ENCODE peak calls at places on chromosomes 5 and 9, in seven cellular contexts. One of them, this sample, is unnamed.
A peak's percentile ranks its signal among the peaks of the same experiment; 100 is the strongest.

GRCh38 chr5:143606043-143606752 is 202.7 kb upstream of the NR3C1 start:
- DNase-seq in GM23248: peak; percentile 64
- DNase-seq in GM20000: peak; percentile 51
- DNase-seq in central memory CD8-positive, alpha-beta T cell: no peak
- DNase-seq in NCI-H2081: no peak
- DNase-seq in CD4-positive, alpha-beta T cell: no peak
- DNase-seq in SIG-M5: peak; percentile 68
- DNase-seq in this sample: no peak

GRCh38 chr5:96699186-96699820 is 37.1 kb downstream of the CAST start:
- DNase-seq in GM20000: no peak
- DNase-seq in NCI-H2081: no peak
- DNase-seq in CD4-positive, alpha-beta T cell: no peak
- DNase-seq in GM23248: peak; percentile 40
- DNase-seq in central memory CD8-positive, alpha-beta T cell: no peak
- DNase-seq in SIG-M5: no peak
- DNase-seq in this sample: no peak

GRCh38 chr9:100011062-100011681 is 87.6 kb downstream of the ERP44 start:
- DNase-seq in CD4-positive, alpha-beta T cell: peak; percentile 5
- DNase-seq in GM20000: peak; percentile 48
- DNase-seq in central memory CD8-positive, alpha-beta T cell: no peak
- DNase-seq in GM23248: peak; percentile 60
- DNase-seq in SIG-M5: peak; percentile 23
- DNase-seq in NCI-H2081: peak; percentile 49
- DNase-seq in this sample: no peak

GRCh38 chr5:103886826-103887225 is 324.2 kb upstream of the NUDT12 start:
- DNase-seq in GM20000: no peak
- DNase-seq in NCI-H2081: no peak
- DNase-seq in central memory CD8-positive, alpha-beta T cell: no peak
- DNase-seq in SIG-M5: no peak
- DNase-seq in GM23248: no peak
- DNase-seq in CD4-positive, alpha-beta T cell: no peak
- DNase-seq in this sample: no peak

GRCh38 chr5:163379298-163380155 is 57.9 kb upstream of the CCNG1 start:
- DNase-seq in GM20000: no peak
- DNase-seq in SIG-M5: peak; percentile 24
- DNase-seq in GM23248: peak; percentile 86
- DNase-seq in NCI-H2081: no peak
- DNase-seq in central memory CD8-positive, alpha-beta T cell: no peak
- DNase-seq in CD4-positive, alpha-beta T cell: no peak
- DNase-seq in this sample: no peak

GRCh38 chr9:112112941-112113399 is 62.1 kb downstream of the SUSD1 start:
- DNase-seq in SIG-M5: no peak
- DNase-seq in NCI-H2081: peak; percentile 20
- DNase-seq in GM20000: peak; percentile 26
- DNase-seq in CD4-positive, alpha-beta T cell: peak; percentile 5
- DNase-seq in central memory CD8-positive, alpha-beta T cell: no peak
- DNase-seq in GM23248: peak; percentile 78
- DNase-seq in this sample: no peak

GRCh38 chr5:37539459-37539858 is 160.3 kb downstream of the WDR70 start:
- DNase-seq in GM20000: no peak
- DNase-seq in SIG-M5: no peak
- DNase-seq in NCI-H2081: no peak
- DNase-seq in central memory CD8-positive, alpha-beta T cell: no peak
- DNase-seq in GM23248: no peak
- DNase-seq in CD4-positive, alpha-beta T cell: no peak
- DNase-seq in this sample: no peak

GRCh38 chr9:135604437-135605237 is 34.7 kb downstream of the GLT6D1 start:
- DNase-seq in GM20000: no peak
- DNase-seq in CD4-positive, alpha-beta T cell: no peak
- DNase-seq in SIG-M5: no peak
- DNase-seq in central memory CD8-positive, alpha-beta T cell: peak; percentile 11
- DNase-seq in NCI-H2081: no peak
- DNase-seq in GM23248: no peak
- DNase-seq in this sample: no peak

GRCh38 chr5:147887026-147887627 is 8.6 kb downstream of the SCGB3A2 start:
- DNase-seq in NCI-H2081: peak; percentile 25
- DNase-seq in GM23248: peak; percentile 52
- DNase-seq in SIG-M5: peak; percentile 12
- DNase-seq in central memory CD8-positive, alpha-beta T cell: no peak
- DNase-seq in CD4-positive, alpha-beta T cell: no peak
- DNase-seq in GM20000: no peak
- DNase-seq in this sample: no peak

GRCh38 chr5:100950975-100951374 is 47.9 kb upstream of the ST8SIA4 start:
- DNase-seq in NCI-H2081: no peak
- DNase-seq in GM23248: no peak
- DNase-seq in SIG-M5: no peak
- DNase-seq in CD4-positive, alpha-beta T cell: no peak
- DNase-seq in central memory CD8-positive, alpha-beta T cell: no peak
- DNase-seq in GM20000: no peak
- DNase-seq in this sample: no peak

GRCh38 chr9:69963728-69964127 is 79.9 kb upstream of the MAMDC2 start:
- DNase-seq in NCI-H2081: no peak
- DNase-seq in CD4-positive, alpha-beta T cell: no peak
- DNase-seq in GM20000: no peak
- DNase-seq in GM23248: peak; percentile 42
- DNase-seq in SIG-M5: no peak
- DNase-seq in central memory CD8-positive, alpha-beta T cell: no peak
- DNase-seq in this sample: no peak

GRCh38 chr9:110728058-110728457 is 59.5 kb downstream of the MUSK start:
- DNase-seq in SIG-M5: no peak
- DNase-seq in CD4-positive, alpha-beta T cell: no peak
- DNase-seq in NCI-H2081: no peak
- DNase-seq in central memory CD8-positive, alpha-beta T cell: no peak
- DNase-seq in GM23248: no peak
- DNase-seq in GM20000: no peak
- DNase-seq in this sample: no peak

GRCh38 chr5:101153526-101153925 is 250.4 kb upstream of the ST8SIA4 start:
- DNase-seq in central memory CD8-positive, alpha-beta T cell: no peak
- DNase-seq in GM20000: no peak
- DNase-seq in GM23248: no peak
- DNase-seq in SIG-M5: no peak
- DNase-seq in CD4-positive, alpha-beta T cell: no peak
- DNase-seq in NCI-H2081: no peak
- DNase-seq in this sample: no peak

GRCh38 chr9:128101231-128101641 is 26.3 kb downstream of the PTGES2 start:
- DNase-seq in GM20000: no peak
- DNase-seq in SIG-M5: no peak
- DNase-seq in central memory CD8-positive, alpha-beta T cell: no peak
- DNase-seq in NCI-H2081: no peak
- DNase-seq in GM23248: no peak
- DNase-seq in CD4-positive, alpha-beta T cell: no peak
- DNase-seq in this sample: no peak

GRCh38 chr9:93223241-93224180 is 39.6 kb downstream of the WNK2 start:
- DNase-seq in GM23248: peak; percentile 82
- DNase-seq in NCI-H2081: peak; percentile 41
- DNase-seq in GM20000: no peak
- DNase-seq in SIG-M5: no peak
- DNase-seq in central memory CD8-positive, alpha-beta T cell: no peak
- DNase-seq in CD4-positive, alpha-beta T cell: no peak
- DNase-seq in this sample: no peak

GRCh38 chr5:52856564-52856963 is 68.8 kb downstream of the ITGA1 start:
- DNase-seq in GM20000: no peak
- DNase-seq in SIG-M5: no peak
- DNase-seq in NCI-H2081: no peak
- DNase-seq in GM23248: peak; percentile 56
- DNase-seq in central memory CD8-positive, alpha-beta T cell: no peak
- DNase-seq in CD4-positive, alpha-beta T cell: no peak
- DNase-seq in this sample: no peak

GRCh38 chr5:107968998-107969397 is 298.3 kb upstream of the EFNA5 start:
- DNase-seq in NCI-H2081: no peak
- DNase-seq in SIG-M5: no peak
- DNase-seq in CD4-positive, alpha-beta T cell: no peak
- DNase-seq in central memory CD8-positive, alpha-beta T cell: no peak
- DNase-seq in GM23248: peak; percentile 72
- DNase-seq in GM20000: no peak
- DNase-seq in this sample: no peak

GRCh38 chr5:72110401-72111013 is 3.2 kb downstream of the MAP1B start:
- DNase-seq in central memory CD8-positive, alpha-beta T cell: no peak
- DNase-seq in NCI-H2081: no peak
- DNase-seq in GM20000: no peak
- DNase-seq in CD4-positive, alpha-beta T cell: no peak
- DNase-seq in SIG-M5: no peak
- DNase-seq in GM23248: peak; percentile 58
- DNase-seq in this sample: no peak

GRCh38 chr9:137320555-137321384 is 18.7 kb upstream of the NRARP start:
- DNase-seq in SIG-M5: no peak
- DNase-seq in GM20000: peak; percentile 81
- DNase-seq in CD4-positive, alpha-beta T cell: no peak
- DNase-seq in central memory CD8-positive, alpha-beta T cell: no peak
- DNase-seq in NCI-H2081: no peak
- DNase-seq in GM23248: no peak
- DNase-seq in this sample: no peak

GRCh38 chr9:74032421-74032820 is 464.7 kb upstream of the RORB start:
- DNase-seq in central memory CD8-positive, alpha-beta T cell: no peak
- DNase-seq in GM23248: no peak
- DNase-seq in NCI-H2081: no peak
- DNase-seq in SIG-M5: no peak
- DNase-seq in GM20000: no peak
- DNase-seq in CD4-positive, alpha-beta T cell: no peak
- DNase-seq in this sample: no peak

GRCh38 chr5:91384671-91385430 is 1.7 kb upstream of the ARRDC3 start:
- DNase-seq in SIG-M5: peak; percentile 66
- DNase-seq in GM20000: peak; percentile 74
- DNase-seq in NCI-H2081: peak; percentile 88
- DNase-seq in central memory CD8-positive, alpha-beta T cell: no peak
- DNase-seq in CD4-positive, alpha-beta T cell: no peak
- DNase-seq in GM23248: peak; percentile 86
- DNase-seq in this sample: no peak

GRCh38 chr5:159049844-159050318 is 49.8 kb downstream of the EBF1 start:
- DNase-seq in central memory CD8-positive, alpha-beta T cell: no peak
- DNase-seq in GM20000: no peak
- DNase-seq in CD4-positive, alpha-beta T cell: no peak
- DNase-seq in GM23248: peak; percentile 80
- DNase-seq in NCI-H2081: no peak
- DNase-seq in SIG-M5: no peak
- DNase-seq in this sample: no peak

GRCh38 chr5:119411935-119412623 is 40.2 kb upstream of the HSD17B4 start:
- DNase-seq in SIG-M5: no peak
- DNase-seq in GM20000: peak; percentile 50
- DNase-seq in GM23248: peak; percentile 79
- DNase-seq in CD4-positive, alpha-beta T cell: peak; percentile 43
- DNase-seq in NCI-H2081: peak; percentile 64
- DNase-seq in central memory CD8-positive, alpha-beta T cell: peak; percentile 25
- DNase-seq in this sample: no peak

GRCh38 chr5:117788596-117788995 is 1199.8 kb downstream of the DTWD2 start:
- DNase-seq in central memory CD8-positive, alpha-beta T cell: no peak
- DNase-seq in SIG-M5: no peak
- DNase-seq in GM23248: no peak
- DNase-seq in CD4-positive, alpha-beta T cell: no peak
- DNase-seq in NCI-H2081: no peak
- DNase-seq in GM20000: no peak
- DNase-seq in this sample: no peak

GRCh38 chr5:38807570-38808461 is 38.0 kb upstream of the OSMR start:
- DNase-seq in GM23248: peak; percentile 68
- DNase-seq in CD4-positive, alpha-beta T cell: no peak
- DNase-seq in SIG-M5: no peak
- DNase-seq in NCI-H2081: no peak
- DNase-seq in central memory CD8-positive, alpha-beta T cell: no peak
- DNase-seq in GM20000: no peak
- DNase-seq in this sample: no peak

GRCh38 chr5:137075163-137075970 is 423.8 kb downstream of the SPOCK1 start:
- DNase-seq in CD4-positive, alpha-beta T cell: no peak
- DNase-seq in SIG-M5: no peak
- DNase-seq in GM20000: peak; percentile 42
- DNase-seq in central memory CD8-positive, alpha-beta T cell: no peak
- DNase-seq in GM23248: peak; percentile 38
- DNase-seq in NCI-H2081: peak; percentile 56
- DNase-seq in this sample: no peak

GRCh38 chr5:56507348-56507930 is 274.3 kb upstream of the ANKRD55 start:
- DNase-seq in NCI-H2081: peak; percentile 57
- DNase-seq in GM23248: no peak
- DNase-seq in CD4-positive, alpha-beta T cell: no peak
- DNase-seq in central memory CD8-positive, alpha-beta T cell: no peak
- DNase-seq in GM20000: no peak
- DNase-seq in SIG-M5: no peak
- DNase-seq in this sample: no peak